ENCODE peak calls at places on chromosome 16, in nine cellular contexts. P is stimulated activated CD8-positive, alpha-beta memory T cell treated with anti-CD3 and anti-CD28 coated beads, Interleukin-12 subunit alpha, Interleukin-12 subunit beta, amount 100 ng/mL, for 4 hours; X is C1 segment of cervical spinal cord; M is amygdala; L is left colon; H is kidney glomerular epithelial cell; E is left ventricle myocardium inferior; N is CD8-positive, alpha-beta T cell; Z is EH. W is an unnamed sample.

GRCh38 chr16:19705131-19705501 is 12.9 kb downstream of the KNOP1 start:
- DNase-seq in P (no peak), X (no peak), M (no peak), L (no peak), H (no peak), E (no peak), N (no peak), Z (no peak), W (no peak)

GRCh38 chr16:85475691-85476300 is 137.3 kb upstream of the GSE1 start:
- DNase-seq in P (no peak), X (no peak), M (no peak), L (no peak), H (no peak), E (no peak), N (no peak), Z (no peak), W (no peak)

GRCh38 chr16:68752602-68753001 is 15.5 kb downstream of the CDH1 start:
- DNase-seq in P (no peak), X (no peak), M (no peak), L (no peak), H (no peak), E (no peak), N (no peak), Z (no peak), W (no peak)

GRCh38 chr16:31519746-31520145 is 8.0 kb upstream of the AHSP start:
- DNase-seq in P (no peak), X (no peak), M (no peak), L (no peak), H (no peak), E (no peak), N (no peak), Z (no peak), W (no peak)

GRCh38 chr16:85173981-85174751 is 61.9 kb upstream of the CIBAR2 start:
- DNase-seq in P (no peak), X (no peak), M (no peak), L (peak; percentile 49), H (no peak), E (no peak), N (no peak), Z (peak; percentile 98), W (peak; percentile 61)

GRCh38 chr16:1347286-1347855 is 4.3 kb downstream of the TSR3 start:
- DNase-seq in P (no peak), X (no peak), M (no peak), L (no peak), H (no peak), E (no peak), N (no peak), Z (no peak), W (no peak)

GRCh38 chr16:20326336-20326735 is 977 bp downstream of the GP2 start:
- DNase-seq in P (no peak), X (no peak), M (no peak), L (peak; percentile 8), H (no peak), E (no peak), N (no peak), Z (no peak), W (no peak)

GRCh38 chr16:369275-369865 is 968 bp downstream of the MRPL28 start:
- DNase-seq in P (no peak), X (no peak), M (no peak), L (no peak), H (no peak), E (no peak), N (no peak), Z (no peak), W (no peak)

GRCh38 chr16:66326995-66327513 is 39.4 kb upstream of the CDH5 start:
- DNase-seq in P (no peak), X (peak; percentile 23), M (no peak), L (peak; percentile 38), H (no peak), E (no peak), N (no peak), Z (no peak), W (peak; percentile 6)

GRCh38 chr16:14062261-14062660 is 8.9 kb upstream of the MRTFB start:
- DNase-seq in P (no peak), X (no peak), M (no peak), L (no peak), H (no peak), E (no peak), N (no peak), Z (no peak), W (no peak)

GRCh38 chr16:57893559-57894389 is 77.2 kb downstream of the CNGB1 start:
- DNase-seq in P (no peak), X (no peak), M (no peak), L (no peak), H (peak; percentile 87), E (no peak), N (no peak), Z (peak; percentile 85), W (no peak)

GRCh38 chr16:25051446-25052160 is 36.4 kb upstream of the ARHGAP17 start:
- DNase-seq in P (no peak), X (no peak), M (no peak), L (no peak), H (peak; percentile 10), E (no peak), N (no peak), Z (peak; percentile 75), W (no peak)

GRCh38 chr16:65312795-65313194 is 190.9 kb upstream of the CDH11 start:
- DNase-seq in P (no peak), X (no peak), M (no peak), L (no peak), H (no peak), E (no peak), N (no peak), Z (peak; percentile 95), W (no peak)

GRCh38 chr16:87584975-87585374 is 17.3 kb upstream of the JPH3 start:
- DNase-seq in P (no peak), X (no peak), M (no peak), L (no peak), H (no peak), E (no peak), N (no peak), Z (no peak), W (no peak)

GRCh38 chr16:3013491-3013951 is 798 bp downstream of the CLDN9 start:
- DNase-seq in P (no peak), X (no peak), M (no peak), L (no peak), H (no peak), E (no peak), N (no peak), Z (no peak), W (no peak)

GRCh38 chr16:86196687-86197391 is 297.9 kb downstream of the IRF8 start:
- DNase-seq in P (no peak), X (no peak), M (no peak), L (no peak), H (no peak), E (no peak), N (no peak), Z (no peak), W (no peak)

GRCh38 chr16:89957214-89957785 is 8.7 kb downstream of the DEF8 start:
- DNase-seq in P (no peak), X (no peak), M (no peak), L (no peak), H (no peak), E (no peak), N (no peak), Z (no peak), W (no peak)

GRCh38 chr16:56625140-56625942 is at the start of gene MT1E:
- DNase-seq in P (no peak), X (peak; percentile 71), M (peak; percentile 39), L (peak; percentile 82), H (peak; percentile 78), E (peak; percentile 88), N (no peak), Z (peak; percentile 88), W (peak; percentile 72)

GRCh38 chr16:55053071-55053415 is 122.4 kb downstream of the IRX5 start:
- DNase-seq in P (no peak), X (no peak), M (no peak), L (no peak), H (no peak), E (no peak), N (no peak), Z (no peak), W (no peak)

GRCh38 chr16:81647527-81647926 is 131.6 kb upstream of the PLCG2 start:
- DNase-seq in P (no peak), X (no peak), M (no peak), L (no peak), H (peak; percentile 59), E (no peak), N (no peak), Z (peak; percentile 82), W (no peak)

GRCh38 chr16:84504420-84505248 is at the start of gene MEAK7:
- DNase-seq in P (peak; percentile 93), X (peak; percentile 92), M (peak; percentile 95), L (peak; percentile 99), H (peak; percentile 94), E (peak; percentile 99), N (peak; percentile 97), Z (peak; percentile 98), W (peak; percentile 99)

GRCh38 chr16:85583491-85584181 is 29.5 kb upstream of the GSE1 start:
- DNase-seq in P (no peak), X (no peak), M (no peak), L (no peak), H (no peak), E (no peak), N (peak; percentile 17), Z (peak; percentile 91), W (no peak)

GRCh38 chr16:48366165-48367093 is 18.8 kb downstream of the SIAH1 start:
- DNase-seq in P (no peak), X (no peak), M (no peak), L (no peak), H (peak; percentile 49), E (no peak), N (peak; percentile 25), Z (peak; percentile 91), W (peak; percentile 62)

GRCh38 chr16:17511340-17511739 is 40.6 kb upstream of the XYLT1 start:
- DNase-seq in P (no peak), X (no peak), M (no peak), L (no peak), H (no peak), E (no peak), N (no peak), Z (peak; percentile 92), W (no peak)

GRCh38 chr16:14301150-14302030 is 230.3 kb downstream of the MRTFB start:
- DNase-seq in P (peak; percentile 40), X (peak; percentile 15), M (no peak), L (peak; percentile 49), H (peak; percentile 7), E (no peak), N (no peak), Z (peak; percentile 47), W (no peak)

GRCh38 chr16:38941-39892 is 14.2 kb downstream of the POLR3K start:
- DNase-seq in P (peak; percentile 22), X (no peak), M (no peak), L (peak; percentile 76), H (no peak), E (no peak), N (peak; percentile 43), Z (no peak), W (no peak)

GRCh38 chr16:85334718-85335583 is 222.7 kb upstream of the CIBAR2 start:
- DNase-seq in P (no peak), X (no peak), M (no peak), L (peak; percentile 85), H (peak; percentile 6), E (no peak), N (peak; percentile 13), Z (no peak), W (no peak)

GRCh38 chr16:1145383-1146100 is 7.4 kb upstream of the CACNA1H start:
- DNase-seq in P (no peak), X (no peak), M (no peak), L (no peak), H (no peak), E (no peak), N (no peak), Z (no peak), W (no peak)

GRCh38 chr16:73054131-73054496 is 6.2 kb upstream of the ZFHX3 start:
- DNase-seq in P (no peak), X (no peak), M (no peak), L (no peak), H (no peak), E (no peak), N (no peak), Z (no peak), W (no peak)

GRCh38 chr16:79601092-79601977 is 798 bp upstream of the MAF start:
- DNase-seq in P (no peak), X (peak; percentile 57), M (no peak), L (peak; percentile 60), H (peak; percentile 63), E (peak; percentile 67), N (peak; percentile 19), Z (no peak), W (no peak)